ENCODE peak calls at places on chromosomes 2 and 18, in seven cellular contexts. B is thyroid gland, U is heart left ventricle, I is fibroblast of lung, X is uterus, P is GM23248, G is IMR-90. M is an unnamed sample.

GRCh38 chr2:24577481-24577880 is 86.4 kb downstream of the NCOA1 start:
- DNase-seq in B (no peak), G (no peak), U (no peak), P (peak; percentile 3), I (peak; percentile 14), X (no peak), M (no peak)

GRCh38 chr2:20633794-20634259 is 17.1 kb downstream of the HS1BP3 start:
- DNase-seq in P (no peak), I (no peak), U (no peak), G (no peak), B (peak; percentile 92), X (no peak), M (no peak)

GRCh38 chr2:111036042-111036441 is 84.7 kb upstream of the BCL2L11 start:
- DNase-seq in X (no peak), P (no peak), G (no peak), U (no peak), B (no peak), I (no peak), M (no peak)

GRCh38 chr18:58953627-58954026 is 89.0 kb downstream of the ZNF532 start:
- DNase-seq in U (peak; percentile 70), X (no peak), G (no peak), I (no peak), P (no peak), B (peak; percentile 87), M (no peak)

GRCh38 chr2:85712849-85713612 is 18.9 kb downstream of the GNLY start:
- DNase-seq in U (peak; percentile 59), G (peak; percentile 81), B (peak; percentile 98), P (peak; percentile 87), X (no peak), I (peak; percentile 77), M (peak; percentile 69)

GRCh38 chr2:227079726-227080125 is 84.3 kb downstream of the COL4A4 start:
- DNase-seq in U (no peak), X (no peak), I (peak; percentile 33), P (peak; percentile 39), G (peak; percentile 5), B (no peak), M (no peak)

GRCh38 chr2:150486539-150487484 is 655 bp downstream of the RND3 start:
- DNase-seq in X (peak; percentile 36), B (peak; percentile 38), P (peak; percentile 69), I (peak; percentile 62), G (peak; percentile 24), U (peak; percentile 55), M (peak; percentile 19)

GRCh38 chr18:39414009-39414700 is 1848.6 kb upstream of the CELF4 start:
- DNase-seq in I (peak; percentile 80), G (peak; percentile 82), B (no peak), X (no peak), U (no peak), P (peak; percentile 80), M (no peak)

GRCh38 chr18:61957801-61958516 is 65.2 kb upstream of the RNF152 start:
- DNase-seq in X (no peak), U (no peak), I (peak; percentile 47), B (no peak), P (no peak), G (peak; percentile 26), M (no peak)

GRCh38 chr2:40103163-40103562 is 324.1 kb upstream of the THUMPD2 start:
- DNase-seq in P (peak; percentile 84), U (no peak), B (no peak), I (peak; percentile 90), X (no peak), G (peak; percentile 77), M (no peak)

GRCh38 chr2:11344956-11345671 is 678 bp upstream of the ROCK2 start:
- DNase-seq in P (peak; percentile 85), G (peak; percentile 69), B (peak; percentile 29), I (peak; percentile 61), X (peak; percentile 79), U (peak; percentile 54), M (peak; percentile 72)

GRCh38 chr2:37415128-37415817 is 70.8 kb downstream of the QPCT start:
- DNase-seq in U (no peak), G (peak; percentile 54), P (peak; percentile 36), I (peak; percentile 38), B (no peak), X (no peak), M (no peak)

GRCh38 chr18:3479978-3480377 is 30.0 kb downstream of the TGIF1 start:
- DNase-seq in P (no peak), I (no peak), G (no peak), X (no peak), U (no peak), B (no peak), M (no peak)

GRCh38 chr2:166411473-166412230 is 35.9 kb upstream of the SCN9A start:
- DNase-seq in G (peak; percentile 75), P (peak; percentile 56), X (no peak), B (no peak), U (no peak), I (peak; percentile 96), M (no peak)

GRCh38 chr18:46182633-46183401 is 78.6 kb downstream of the HAUS1 start:
- DNase-seq in G (peak; percentile 34), P (no peak), U (no peak), B (no peak), I (peak; percentile 52), X (no peak), M (no peak)

GRCh38 chr18:71223487-71223886 is 934.6 kb downstream of the SOCS6 start:
- DNase-seq in B (no peak), U (no peak), X (no peak), I (no peak), P (no peak), G (no peak), M (no peak)

GRCh38 chr18:68916734-68917133 is 118.9 kb downstream of the CCDC102B start:
- DNase-seq in X (no peak), P (peak; percentile 2), B (no peak), G (no peak), I (peak; percentile 10), U (no peak), M (no peak)

GRCh38 chr2:109736177-109736827 is 57.8 kb upstream of the RGPD5 start:
- DNase-seq in P (peak; percentile 80), B (peak; percentile 66), G (peak; percentile 65), I (peak; percentile 53), U (peak; percentile 43), X (peak; percentile 61), M (peak; percentile 32)

GRCh38 chr2:58063641-58064040 is 17.0 kb downstream of the VRK2 start:
- DNase-seq in P (peak; percentile 90), X (no peak), I (peak; percentile 83), U (no peak), G (peak; percentile 77), B (no peak), M (no peak)

GRCh38 chr2:74502720-74503505 is 3.5 kb upstream of the LBX2 start:
- DNase-seq in I (peak; percentile 81), U (peak; percentile 87), G (peak; percentile 84), B (peak; percentile 60), X (peak; percentile 69), P (peak; percentile 93), M (peak; percentile 90)

GRCh38 chr18:25832008-25832604 is 258.3 kb downstream of the SS18 start:
- DNase-seq in U (peak; percentile 56), I (peak; percentile 49), X (peak; percentile 28), P (peak; percentile 81), B (peak; percentile 64), G (peak; percentile 61), M (peak; percentile 61)

GRCh38 chr2:232330068-232330999 is 48.2 kb upstream of the ALPP start:
- DNase-seq in G (no peak), B (no peak), X (no peak), P (no peak), U (no peak), I (no peak), M (peak; percentile 45)

GRCh38 chr18:69987870-69988269 is 40.2 kb upstream of the CD226 start:
- DNase-seq in G (no peak), P (no peak), B (no peak), X (no peak), I (no peak), U (no peak), M (no peak)

GRCh38 chr18:28514699-28515098 is 337.8 kb upstream of the CDH2 start:
- DNase-seq in I (no peak), P (peak; percentile 38), G (no peak), U (no peak), B (no peak), X (no peak), M (no peak)

GRCh38 chr2:179614121-179614520 is 247.3 kb downstream of the ZNF385B start:
- DNase-seq in I (peak; percentile 38), P (peak; percentile 58), G (peak; percentile 40), B (no peak), U (no peak), X (no peak), M (no peak)

GRCh38 chr2:3463156-3463835 is 56.0 kb downstream of the ADI1 start:
- DNase-seq in X (peak; percentile 13), U (peak; percentile 13), P (no peak), G (no peak), I (no peak), B (no peak), M (peak; percentile 43)

GRCh38 chr2:214989187-214989586 is 149.2 kb downstream of the ABCA12 start:
- DNase-seq in I (no peak), X (no peak), U (no peak), P (no peak), G (no peak), B (no peak), M (no peak)

GRCh38 chr2:122663737-122664136 is 908.3 kb downstream of the TSN start:
- DNase-seq in B (no peak), P (no peak), G (no peak), X (no peak), U (no peak), I (no peak), M (no peak)

GRCh38 chr2:179898873-179899272 is 37.5 kb upstream of the ZNF385B start:
- DNase-seq in B (no peak), I (peak; percentile 11), G (peak; percentile 17), P (peak; percentile 47), X (no peak), U (no peak), M (no peak)

GRCh38 chr2:10038123-10038522 is 5.2 kb upstream of the KLF11 start:
- DNase-seq in P (no peak), U (no peak), B (no peak), G (no peak), I (no peak), X (no peak), M (no peak)
- H3K27ac ChIP-seq in P (no peak overlapping the region), U (peak overlapping the region; percentile 42), B (peak overlapping the region; percentile 48), G (no peak overlapping the region), I (no peak overlapping the region), X (peak overlapping the region; percentile 37), M (no peak overlapping the region)

DNA sequence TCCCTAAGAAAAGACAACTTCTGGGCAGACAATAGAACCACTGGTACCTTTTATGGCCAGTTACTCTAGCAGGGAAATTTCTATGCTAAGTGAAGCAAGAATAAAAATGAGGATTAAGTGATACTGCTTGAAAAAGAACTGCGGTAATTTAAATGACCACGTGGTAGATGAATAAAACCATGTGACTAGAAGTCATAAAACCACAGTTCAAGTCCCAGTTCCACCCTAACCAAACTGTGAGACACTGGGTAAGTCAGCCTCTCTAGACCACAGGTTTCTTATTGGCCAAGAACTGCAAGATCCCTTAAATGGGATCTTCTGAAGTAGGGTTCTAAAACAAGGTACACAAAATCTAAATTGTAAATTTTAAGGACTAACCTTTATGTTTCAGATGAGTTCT is 12.7 kb downstream of the TMEM237 start:
- DNase-seq in G (no peak), B (no peak), P (no peak), I (no peak), X (no peak), U (no peak), M (no peak)
- H3K36me3 ChIP-seq in G (peaks cover 21% of the 10 kb centered on the region), B (peaks cover 38% of the 10 kb centered on the region), P (peaks cover 71% of the 10 kb centered on the region), I (peaks cover 6% of the 10 kb centered on the region), X (no peaks in the 10 kb centered on the region), U (peaks cover 38% of the 10 kb centered on the region), M (peaks cover 100% of the 10 kb centered on the region)

GRCh38 chr2:62660582-62661262 is 44.8 kb upstream of the EHBP1 start:
- DNase-seq in U (no peak), G (peak; percentile 89), I (peak; percentile 96), P (peak; percentile 88), B (no peak), X (no peak), M (no peak)
- H3K27ac ChIP-seq in U (no peak overlapping the region), G (peak overlapping the region; percentile 49), I (peak overlapping the region; percentile 14), P (peak overlapping the region; percentile 72), B (no peak overlapping the region), X (peak overlapping the region; percentile 77), M (no peak overlapping the region)

GRCh38 chr18:12702221-12703095 is at the start of the genes CEP76 and PSMG2:
- DNase-seq in I (peak; percentile 87), X (peak; percentile 91), G (peak; percentile 84), B (peak; percentile 92), P (peak; percentile 96), U (peak; percentile 93), M (peak; percentile 97)
- H3K36me3 ChIP-seq in I (no peaks in the 10 kb centered on the region), X (no peaks in the 10 kb centered on the region), G (peaks cover 3% of the 10 kb centered on the region), B (peaks cover 13% of the 10 kb centered on the region), P (peaks cover 10% of the 10 kb centered on the region), U (peaks cover 24% of the 10 kb centered on the region), M (peaks cover 1% of the 10 kb centered on the region)

M was measured in psoas muscle.